ENCODE peak calls at places on chromosomes 4 and X, in eight cellular contexts. B is bronchial epithelial cell; K is NCI-H1092; F is activated T-helper 1 cell treated with anti-CD3 and anti-CD28 coated beads, Interleukin-2, amount 50 U/mL, for 16 hours; R is pancreas; A is effector CD4-positive, alpha-beta T cell; V is activated B cell treated with CpG ODN at 0.5 μM for 24 hours; G is stimulated activated CD8-positive, alpha-beta memory T cell treated with anti-CD3 and anti-CD28 coated beads, Interleukin-2, amount 100 ng/mL, for 1 hour. Q is an unnamed sample.

GRCh38 chr4:1241466-1241935 is 7.4 kb downstream of the CTBP1 start:
- DNase-seq in B (no peak), K (no peak), F (no peak), R (peak), A (no peak), V (no peak), G (no peak), Q (no peak)

GRCh38 chr4:87502580-87503238 is 26.5 kb downstream of the SPARCL1 start:
- DNase-seq in B (peak), K (peak), F (no peak), R (no peak), A (no peak), V (no peak), G (no peak), Q (no peak)

GRCh38 chrX:86002076-86002896 is 45.1 kb downstream of the CHM start:
- DNase-seq in B (peak), K (no peak), F (no peak), R (no peak), A (no peak), V (no peak), G (no peak), Q (no peak)

GRCh38 chrX:153592091-153592833 is 6.7 kb downstream of the CCNQ start:
- DNase-seq in B (no peak), K (no peak), F (no peak), R (no peak), A (no peak), V (no peak), G (no peak), Q (no peak)

GRCh38 chr4:88286897-88287296 is 2.5 kb upstream of the PPM1K start:
- DNase-seq in B (no peak), K (no peak), F (no peak), R (no peak), A (no peak), V (no peak), G (no peak), Q (no peak)

GRCh38 chr4:109945056-109945455 is 32.4 kb downstream of the EGF start:
- DNase-seq in B (peak), K (no peak), F (no peak), R (no peak), A (no peak), V (no peak), G (no peak), Q (no peak)

GRCh38 chr4:54484361-54484760 is 173.4 kb upstream of the KIT start:
- DNase-seq in B (peak), K (no peak), F (no peak), R (no peak), A (no peak), V (no peak), G (no peak), Q (no peak)

GRCh38 chr4:137700072-137700471 is 167.8 kb upstream of the PCDH18 start:
- DNase-seq in B (no peak), K (no peak), F (no peak), R (no peak), A (no peak), V (no peak), G (no peak), Q (no peak)

GRCh38 chr4:102403115-102403514 is 57.8 kb upstream of the SLC39A8 start:
- DNase-seq in B (no peak), K (no peak), F (no peak), R (no peak), A (no peak), V (no peak), G (no peak), Q (no peak)

GRCh38 chrX:109709129-109709631 is 23.9 kb downstream of the ACSL4 start:
- DNase-seq in B (peak), K (no peak), F (no peak), R (no peak), A (no peak), V (no peak), G (no peak), Q (no peak)

GRCh38 chr4:91089194-91089593 is 962.0 kb downstream of the CCSER1 start:
- DNase-seq in B (no peak), K (no peak), F (no peak), R (no peak), A (no peak), V (no peak), G (no peak), Q (no peak)

GRCh38 chr4:138310991-138311390 is 68.8 kb upstream of the SLC7A11 start:
- DNase-seq in B (peak), K (no peak), F (no peak), R (no peak), A (no peak), V (no peak), G (no peak), Q (peak)

GRCh38 chr4:121950212-121950679 is 1.6 kb downstream of the TRPC3 start:
- DNase-seq in B (no peak), K (peak), F (peak), R (peak), A (peak), V (peak), G (peak), Q (peak)

GRCh38 chr4:53592686-53593641 is 1.7 kb upstream of the LNX1 start:
- DNase-seq in B (peak), K (no peak), F (no peak), R (peak), A (no peak), V (no peak), G (no peak), Q (no peak)

GRCh38 chrX:267771-268261 is 13.4 kb upstream of the PLCXD1 start:
- DNase-seq in B (no peak), K (no peak), F (no peak), R (no peak), A (no peak), V (no peak), G (no peak), Q (no peak)

GRCh38 chr4:97104006-97104405 is 1039.3 kb downstream of the STPG2 start:
- DNase-seq in B (peak), K (no peak), F (no peak), R (no peak), A (no peak), V (no peak), G (no peak), Q (peak)

GRCh38 chrX:149851864-149852263 is 29.1 kb upstream of the MAGEA8 start:
- DNase-seq in B (no peak), K (no peak), F (no peak), R (no peak), A (no peak), V (no peak), G (no peak), Q (no peak)

GRCh38 chr4:25253072-25253447 is 19.2 kb downstream of the PI4K2B start:
- DNase-seq in B (peak), K (no peak), F (no peak), R (no peak), A (no peak), V (no peak), G (no peak), Q (no peak)

GRCh38 chr4:10673817-10674369 is 10.7 kb downstream of the CLNK start:
- DNase-seq in B (no peak), K (no peak), F (no peak), R (no peak), A (no peak), V (no peak), G (no peak), Q (no peak)

GRCh38 chrX:149151805-149152757 is 353.0 kb downstream of the IDS start:
- DNase-seq in B (peak), K (no peak), F (no peak), R (no peak), A (no peak), V (no peak), G (no peak), Q (no peak)

Q was measured in HS-5.